ENCODE peak calls at places on chromosomes 4 and X, in seven cellular contexts. E is HFFc6; N is bronchial epithelial cell; X is progenitor cell of endocrine pancreas; P is Calu3; R is CD4-positive, alpha-beta T cell; G is GM13977. K is an unnamed sample.

GRCh38 chr4:113845138-113845537 is 83.6 kb upstream of the CAMK2D start:
- DNase-seq in N (no peak), X (no peak), R (no peak), G (no peak), P (no peak), E (no peak), K (no peak)

GRCh38 chrX:1564750-1565683 is 26.4 kb upstream of the AKAP17A start:
- DNase-seq in R (no peak), N (no peak), G (peak; percentile 53), E (no peak), X (no peak), P (no peak), K (no peak)

GRCh38 chr4:137414802-137415201 is 117.5 kb downstream of the PCDH18 start:
- DNase-seq in G (no peak), N (no peak), E (no peak), R (no peak), P (no peak), X (no peak), K (no peak)

GRCh38 chr4:123623611-123624010 is 227.0 kb downstream of the SPRY1 start:
- DNase-seq in N (no peak), E (no peak), R (no peak), P (no peak), X (no peak), G (no peak), K (no peak)

GRCh38 chrX:11739796-11740195 is 18.2 kb upstream of the MSL3 start:
- DNase-seq in G (no peak), N (no peak), X (no peak), R (no peak), P (no peak), E (no peak), K (no peak)

GRCh38 chr4:76781698-76782595 is 116.0 kb downstream of the SOWAHB start:
- DNase-seq in P (no peak), X (no peak), R (no peak), N (peak; percentile 100), E (peak; percentile 93), G (peak; percentile 45), K (no peak)

GRCh38 chrX:46574941-46575381 is 1.4 kb downstream of the CHST7 start:
- DNase-seq in N (no peak), G (peak; percentile 39), R (peak; percentile 35), P (peak; percentile 35), X (peak; percentile 24), E (no peak), K (peak; percentile 35)

GRCh38 chrX:104922206-104922621 is 298.3 kb downstream of the TEX13A start:
- DNase-seq in E (peak; percentile 62), R (peak; percentile 33), P (peak; percentile 80), G (peak; percentile 75), X (peak; percentile 31), N (peak; percentile 57), K (peak; percentile 75)

GRCh38 chr4:125762537-125762936 is 447.8 kb downstream of the FAT4 start:
- DNase-seq in G (no peak), E (no peak), N (no peak), P (no peak), X (no peak), R (no peak), K (no peak)

GRCh38 chr4:183388777-183389176 is 55.7 kb upstream of the CDKN2AIP start:
- DNase-seq in G (no peak), E (no peak), X (no peak), P (no peak), N (no peak), R (no peak), K (no peak)

GRCh38 chrX:134679644-134680043 is 21.4 kb upstream of the PLAC1 start:
- DNase-seq in N (no peak), G (no peak), E (no peak), X (no peak), P (no peak), R (no peak), K (no peak)

GRCh38 chr4:156503119-156503518 is 468.5 kb downstream of the PDGFC start:
- DNase-seq in N (no peak), G (no peak), R (no peak), E (no peak), P (peak; percentile 23), X (no peak), K (no peak)

GRCh38 chrX:118521435-118521834 is 25.8 kb downstream of the DOCK11 start:
- DNase-seq in X (no peak), E (peak; percentile 74), G (no peak), R (no peak), P (no peak), N (no peak), K (no peak)

GRCh38 chr4:108683479-108683878 is 33.1 kb downstream of the OSTC start:
- DNase-seq in G (no peak), X (no peak), E (peak; percentile 31), R (no peak), P (no peak), N (peak; percentile 52), K (no peak)

GRCh38 chrX:129600981-129601424 is 53.8 kb downstream of the APLN start:
- DNase-seq in G (peak; percentile 48), X (no peak), N (peak; percentile 23), P (no peak), R (no peak), E (no peak), K (peak; percentile 30)

GRCh38 chrX:136336623-136337022 is 35.9 kb downstream of the ADGRG4 start:
- DNase-seq in E (no peak), G (no peak), N (no peak), R (no peak), X (no peak), P (no peak), K (no peak)
- TF ChIP-seq CTCF in E (peak; percentile 66), G (peak; percentile 16), N (peak; percentile 9), R (no peak), X (peak; percentile 47), P (peak; percentile 26), K (peak; percentile 22)

DNA sequence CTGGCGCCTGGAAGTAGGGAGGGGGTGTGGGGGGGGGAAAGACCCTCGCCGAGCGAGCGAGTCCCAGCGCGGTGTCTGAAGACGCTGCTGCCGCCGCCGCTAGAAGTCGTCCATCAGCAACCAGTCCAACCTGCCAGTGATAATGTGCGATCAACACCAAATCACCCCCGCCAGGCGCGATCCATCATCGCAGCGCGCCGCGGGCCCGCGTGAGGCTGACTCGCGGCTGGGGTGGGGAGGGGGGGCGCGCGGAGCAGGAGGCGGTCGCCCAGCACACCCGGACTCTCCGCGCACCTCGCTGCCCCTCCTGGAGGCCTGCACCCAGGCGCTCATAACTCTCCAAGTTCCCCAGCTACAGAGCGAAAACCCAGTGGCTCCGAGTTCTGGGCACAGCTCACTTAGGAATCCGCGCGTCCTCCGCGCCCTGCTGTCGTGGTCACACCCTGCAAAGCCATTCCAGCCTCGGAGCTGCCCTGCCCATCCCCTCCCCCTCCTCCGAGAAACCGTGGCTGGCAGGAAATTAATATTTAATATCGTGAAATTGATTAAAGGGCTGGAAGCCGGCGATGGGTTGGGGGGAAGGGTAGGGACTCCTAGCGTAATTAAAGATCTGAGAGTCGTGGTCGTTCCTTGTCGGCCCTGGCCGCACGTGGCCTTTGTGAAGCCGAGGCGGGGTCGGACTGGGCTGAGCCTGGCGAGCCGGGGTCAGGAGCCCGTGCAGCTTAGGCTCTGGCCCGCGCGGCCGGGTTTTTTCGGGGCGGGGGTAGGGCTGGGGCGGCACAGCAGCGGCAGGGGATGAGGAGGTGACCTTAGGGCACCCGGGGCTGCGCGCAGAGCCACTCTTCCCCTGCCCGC is 58.1 kb upstream of the BCOR start:
- DNase-seq in X (no peak), P (no peak), R (no peak), N (no peak), G (no peak), E (no peak), K (no peak)
- TF ChIP-seq CTCF in X (no peak), P (no peak), R (no peak), N (no peak), G (no peak), E (no peak), K (no peak)

GRCh38 chr4:88857588-88857987 is 160.0 kb upstream of the NAP1L5 start:
- DNase-seq in N (no peak), G (no peak), E (peak; percentile 20), P (no peak), R (no peak), X (no peak), K (no peak)

GRCh38 chr4:88858752-88859151 is 161.1 kb upstream of the NAP1L5 start:
- DNase-seq in R (no peak), N (no peak), E (no peak), X (no peak), G (peak; percentile 44), P (no peak), K (no peak)

GRCh38 chr4:88859191-88859812 is 161.7 kb upstream of the NAP1L5 start:
- DNase-seq in G (no peak), E (no peak), P (no peak), R (no peak), X (no peak), N (no peak), K (no peak)

GRCh38 chr4:88854481-88854880 is 156.9 kb upstream of the NAP1L5 start:
- DNase-seq in G (no peak), R (no peak), X (no peak), P (no peak), E (no peak), N (no peak), K (no peak)
- TF ChIP-seq CTCF in G (no peak), R (no peak), X (no peak), P (no peak), E (no peak), N (no peak), K (no peak)

DNA sequence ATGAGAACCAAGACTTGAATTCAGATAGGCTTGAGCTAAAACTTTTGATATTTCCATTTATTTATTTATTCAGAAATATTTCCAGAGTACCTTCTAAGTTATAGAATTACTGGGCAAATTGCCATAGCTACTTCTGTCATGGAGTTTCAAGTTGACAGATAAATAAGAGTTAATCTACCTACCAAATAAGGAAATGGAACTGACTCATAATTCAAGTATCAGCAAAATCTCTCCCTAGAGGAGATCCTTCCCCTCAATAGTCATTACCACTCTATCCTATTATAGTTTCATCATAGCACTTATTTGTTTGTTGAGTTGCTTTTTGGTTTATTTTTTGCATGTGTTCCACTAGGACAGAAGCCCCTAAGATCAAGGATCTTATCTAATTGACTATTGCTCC is 48.8 kb upstream of the CCSER1 start:
- DNase-seq in X (no peak), E (no peak), G (no peak), P (no peak), R (no peak), N (peak; percentile 63), K (no peak)
- TF ChIP-seq CTCF in X (no peak), E (no peak), G (no peak), P (no peak), R (no peak), N (no peak), K (no peak)

GRCh38 chrX:72018277-72019112 is 107.8 kb downstream of the NHSL2 start:
- DNase-seq in R (peak; percentile 70), N (peak; percentile 77), G (peak; percentile 83), E (peak; percentile 82), X (peak; percentile 72), P (peak; percentile 87), K (peak; percentile 85)
- TF ChIP-seq CTCF in R (peak; percentile 65), N (peak; percentile 54), G (peak; percentile 70), E (peak; percentile 89), X (peak; percentile 74), P (peak; percentile 59), K (peak; percentile 68)

K was measured in activated CD8-positive, alpha-beta T cell treated with anti-CD3 and anti-CD28 coated beads for 36 hours.